ENCODE peak calls at places on chromosome 6, in four cellular contexts. M is ovary, H is lower lobe of right lung, D is neural progenitor cell. Z is an unnamed sample.

GRCh38 chr6:169589699-169590257 is 112.1 kb downstream of the WDR27 start:
- DNase-seq in M (no peak), H (no peak), D (no peak), Z (no peak)

GRCh38 chr6:109349419-109349987 is 32.8 kb downstream of the CD164 start:
- DNase-seq in M (no peak), H (no peak), D (no peak), Z (no peak)

GRCh38 chr6:13725052-13725451 is 13.4 kb upstream of the RANBP9 start:
- DNase-seq in M (no peak), H (no peak), D (no peak), Z (no peak)

GRCh38 chr6:152273638-152274037 is 363.5 kb downstream of the SYNE1 start:
- DNase-seq in M (peak; percentile 40), H (no peak), D (peak; percentile 44), Z (no peak)

GRCh38 chr6:81901589-81901988 is 149.1 kb upstream of the TENT5A start:
- DNase-seq in M (peak; percentile 17), H (no peak), D (no peak), Z (no peak)

GRCh38 chr6:119110601-119111548 is 32.4 kb upstream of the FAM184A start:
- DNase-seq in M (peak; percentile 16), H (no peak), D (peak; percentile 36), Z (no peak)

GRCh38 chr6:119220452-119220851 is 129.1 kb downstream of the MAN1A1 start:
- DNase-seq in M (no peak), H (no peak), D (no peak), Z (no peak)

GRCh38 chr6:40054602-40055001 is 120.3 kb upstream of the MOCS1 start:
- DNase-seq in M (no peak), H (no peak), D (no peak), Z (no peak)

GRCh38 chr6:154485784-154486183 is 24.7 kb downstream of the CNKSR3 start:
- DNase-seq in M (no peak), H (no peak), D (no peak), Z (peak; percentile 23)

GRCh38 chr6:134145786-134146185 is 93.4 kb upstream of the SLC2A12 start:
- DNase-seq in M (no peak), H (no peak), D (peak; percentile 21), Z (no peak)

GRCh38 chr6:17269840-17270239 is 11.3 kb upstream of the RBM24 start:
- DNase-seq in M (no peak), H (no peak), D (no peak), Z (no peak)

GRCh38 chr6:68069921-68070709 is 565.0 kb upstream of the ADGRB3 start:
- DNase-seq in M (no peak), H (no peak), D (no peak), Z (no peak)

GRCh38 chr6:74000582-74000981 is 304.6 kb downstream of the CD109 start:
- DNase-seq in M (no peak), H (no peak), D (no peak), Z (no peak)

GRCh38 chr6:142885182-142885867 is 59.7 kb downstream of the HIVEP2 start:
- DNase-seq in M (peak; percentile 58), H (no peak), D (peak; percentile 65), Z (no peak)

GRCh38 chr6:71558974-71559373 is 270.4 kb downstream of the OGFRL1 start:
- DNase-seq in M (no peak), H (no peak), D (no peak), Z (no peak)
- H3K9me3 ChIP-seq in M (no peaks in the 10 kb centered on the region), H (peaks cover 22% of the 10 kb centered on the region), D (peaks cover 9% of the 10 kb centered on the region), Z (peaks cover 47% of the 10 kb centered on the region)

GRCh38 chr6:5956939-5957338 is 49.8 kb downstream of the NRN1 start:
- DNase-seq in M (no peak), H (no peak), D (no peak), Z (no peak)
- H3K4me1 ChIP-seq in M (no peaks in the 10 kb centered on the region), H (no peaks in the 10 kb centered on the region), D (peaks cover 21% of the 10 kb centered on the region), Z (no peaks in the 10 kb centered on the region)

GRCh38 chr6:77926198-77926752 is 273.4 kb downstream of the MEI4 start:
- DNase-seq in M (no peak), H (no peak), D (peak; percentile 60), Z (no peak)
- H3K9me3 ChIP-seq in M (no peaks in the 10 kb centered on the region), H (no peaks in the 10 kb centered on the region), D (no peaks in the 10 kb centered on the region), Z (peaks cover 3% of the 10 kb centered on the region)

GRCh38 chr6:22153384-22154158 is 143.3 kb downstream of the PRL start:
- DNase-seq in M (no peak), H (no peak), D (no peak), Z (no peak)
- H3K4me1 ChIP-seq in M (peaks cover 3% of the 10 kb centered on the region), H (peaks cover 12% of the 10 kb centered on the region), D (peaks cover 16% of the 10 kb centered on the region), Z (peaks cover 9% of the 10 kb centered on the region)

DNA sequence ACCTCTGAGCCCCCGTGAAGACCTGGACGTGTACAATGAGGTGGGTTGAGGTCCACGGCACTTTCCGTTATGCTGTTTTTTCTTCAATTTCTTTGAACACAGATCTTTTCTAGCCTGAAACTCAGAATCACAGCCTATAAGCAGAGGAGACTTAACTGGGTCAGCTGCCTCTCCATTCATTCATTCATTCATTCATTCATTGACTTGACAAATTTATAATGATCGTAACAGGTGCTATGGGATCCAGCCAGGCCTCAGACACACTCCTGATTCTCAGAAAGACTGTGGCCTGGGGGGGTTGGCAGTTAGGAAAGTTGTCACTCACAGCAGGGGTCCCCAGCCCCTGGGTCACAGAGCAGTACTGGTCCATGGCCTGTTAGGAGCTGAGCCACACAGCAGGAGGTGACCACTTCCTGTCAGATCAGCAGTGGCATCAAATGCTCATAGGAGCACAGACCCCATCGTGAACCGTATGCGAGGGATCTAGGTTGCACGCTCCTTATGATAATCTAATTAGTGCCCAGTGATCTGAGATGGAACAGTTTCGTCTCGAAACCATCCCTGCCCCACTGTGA is 38.6 kb upstream of the IRF4 start:
- DNase-seq in M (no peak), H (no peak), D (no peak), Z (no peak)
- H3K9me3 ChIP-seq in M (no peaks in the 10 kb centered on the region), H (no peaks in the 10 kb centered on the region), D (peaks cover 7% of the 10 kb centered on the region), Z (no peaks in the 10 kb centered on the region)

GRCh38 chr6:15412767-15413166 is 166.9 kb downstream of the JARID2 start:
- DNase-seq in M (no peak), H (no peak), D (no peak), Z (no peak)
- H3K4me1 ChIP-seq in M (peaks cover 6% of the 10 kb centered on the region), H (peaks cover 23% of the 10 kb centered on the region), D (peaks cover 52% of the 10 kb centered on the region), Z (peaks cover 50% of the 10 kb centered on the region)

GRCh38 chr6:32216292-32216691 is 7.6 kb downstream of the NOTCH4 start:
- DNase-seq in M (no peak), H (no peak), D (no peak), Z (no peak)

GRCh38 chr6:32216998-32217397 is 6.9 kb downstream of the NOTCH4 start:
- DNase-seq in M (no peak), H (no peak), D (no peak), Z (no peak)

GRCh38 chr6:32214126-32214525 is 9.7 kb downstream of the NOTCH4 start:
- DNase-seq in M (no peak), H (no peak), D (no peak), Z (no peak)

GRCh38 chr6:32213649-32214048 is 10.2 kb downstream of the NOTCH4 start:
- DNase-seq in M (no peak), H (no peak), D (no peak), Z (no peak)

GRCh38 chr6:32215617-32216016 is 8.2 kb downstream of the NOTCH4 start:
- DNase-seq in M (no peak), H (no peak), D (no peak), Z (no peak)
- H3K9me3 ChIP-seq in M (no peaks in the 10 kb centered on the region), H (no peaks in the 10 kb centered on the region), D (no peaks in the 10 kb centered on the region), Z (no peaks in the 10 kb centered on the region)

DNA sequence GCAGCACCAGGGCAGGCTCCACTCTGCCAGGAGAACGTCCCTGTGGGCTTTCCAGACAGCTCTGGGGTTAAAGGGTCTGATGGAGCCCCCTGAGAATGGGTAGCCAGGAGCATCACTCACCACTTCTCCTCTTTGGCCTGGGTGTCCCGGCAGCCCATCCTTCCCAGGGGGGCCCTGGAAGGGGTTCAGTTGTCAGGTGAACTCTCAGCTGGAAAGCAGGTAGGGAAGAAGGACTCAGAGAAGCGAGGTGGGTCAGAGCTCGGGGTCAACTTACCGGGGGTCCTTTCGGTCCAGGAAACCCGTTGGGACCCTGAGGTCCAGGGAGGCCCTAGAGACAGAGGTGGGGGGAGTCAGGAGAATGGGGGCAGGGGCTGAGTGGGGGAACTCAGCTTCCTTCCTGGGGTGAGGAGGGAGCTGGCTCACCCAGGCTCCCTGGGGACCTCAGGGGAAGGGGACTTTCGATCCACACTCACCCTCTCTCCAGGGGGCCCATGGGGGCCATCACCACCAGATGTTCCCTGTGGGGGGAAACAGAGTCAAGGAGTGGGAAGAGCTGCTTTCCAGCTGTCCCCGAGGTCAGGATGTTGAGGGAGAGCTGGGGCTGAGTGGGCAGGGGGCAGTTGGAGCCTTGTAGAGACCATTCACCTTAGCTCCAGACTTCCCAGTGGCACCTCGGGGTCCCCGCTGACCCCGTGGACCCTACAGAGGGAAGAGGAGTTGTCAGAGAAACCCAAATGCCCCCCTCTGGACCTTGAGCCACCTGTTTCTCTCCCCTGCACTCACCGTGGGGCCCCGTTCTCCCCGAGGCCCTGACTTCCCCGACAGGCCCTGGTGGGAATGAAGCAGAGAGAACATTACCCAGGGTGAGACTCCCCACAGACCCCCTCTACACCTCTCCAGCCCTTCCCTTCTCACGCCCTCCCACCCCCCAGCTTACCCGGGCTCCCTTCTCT is 18.8 kb downstream of the COL11A2 start:
- DNase-seq in M (no peak), H (no peak), D (no peak), Z (peak; percentile 40)
- H3K4me1 ChIP-seq in M (no peaks in the 10 kb centered on the region), H (no peaks in the 10 kb centered on the region), D (no peaks in the 10 kb centered on the region), Z (no peaks in the 10 kb centered on the region)

GRCh38 chr6:30041221-30041620 is 19.8 kb upstream of the POLR1H start:
- DNase-seq in M (no peak), H (no peak), D (no peak), Z (no peak)
- H3K9me3 ChIP-seq in M (no peaks in the 10 kb centered on the region), H (no peaks in the 10 kb centered on the region), D (no peaks in the 10 kb centered on the region), Z (no peaks in the 10 kb centered on the region)